ENCODE peak calls at places on chromosomes 16 and 17, in ten cellular contexts. C is globus pallidus; K is H7; G is GM04504; M is T47D; D is aorta; U is EH; J is stimulated activated CD8-positive, alpha-beta memory T cell treated with anti-CD3 and anti-CD28 coated beads, Interleukin-12 subunit alpha, Interleukin-12 subunit beta, amount 100 ng/mL, for 4 hours; S is NCI-H345; X is lung microvascular endothelial cell. W is an unnamed sample.

GRCh38 chr17:82836823-82837357 is 2.9 kb downstream of the ZNF750 start:
- DNase-seq in J (no peak), M (no peak), G (no peak), C (no peak), D (no peak), U (no peak), X (no peak), K (peak), S (peak), W (no peak)

GRCh38 chr17:76543482-76544122 is 3.8 kb downstream of the PRCD start:
- DNase-seq in G (no peak), D (no peak), J (no peak), S (no peak), X (no peak), M (no peak), K (peak), C (peak), U (no peak), W (no peak)

GRCh38 chr17:66716236-66717026 is 118.5 kb upstream of the CACNG5 start:
- DNase-seq in X (peak), G (no peak), S (peak), K (no peak), U (no peak), J (no peak), D (no peak), C (no peak), M (no peak), W (no peak)

GRCh38 chr16:3580686-3581085 is 3.5 kb upstream of the NLRC3 start:
- DNase-seq in M (no peak), K (peak), U (peak), G (peak), J (no peak), C (no peak), D (no peak), X (no peak), S (no peak), W (no peak)

GRCh38 chr16:66874079-66874775 is 6.1 kb upstream of the PDP2 start:
- DNase-seq in S (no peak), U (peak), J (no peak), K (no peak), C (no peak), G (no peak), X (no peak), M (no peak), D (no peak), W (no peak)

GRCh38 chr17:61575352-61575975 is 15.6 kb downstream of the NACA2 start:
- DNase-seq in C (no peak), M (no peak), D (no peak), K (no peak), G (no peak), X (no peak), S (no peak), U (peak), J (no peak), W (no peak)

GRCh38 chr17:30332057-30332542 is 1.8 kb downstream of the TMIGD1 start:
- DNase-seq in S (no peak), U (peak), X (peak), M (no peak), D (no peak), J (no peak), G (no peak), K (no peak), C (no peak), W (no peak)

GRCh38 chr17:77501751-77502625 is 361.2 kb downstream of the SEC14L1 start:
- DNase-seq in D (no peak), S (no peak), U (no peak), X (no peak), M (no peak), G (no peak), K (peak), J (no peak), C (no peak), W (no peak)

GRCh38 chr17:81912441-81913309 is 1.5 kb upstream of the PCYT2 start:
- DNase-seq in J (no peak), K (no peak), X (no peak), S (no peak), C (no peak), M (no peak), D (no peak), G (no peak), U (no peak), W (no peak)